ENCODE peak calls at places on chromosome 14, in seven cellular contexts. G is fibroblast of mammary gland; S is NCI-H146; F is amniotic stem cell; Z is AML-193; M is stimulated activated CD4-positive, alpha-beta T cell treated with anti-CD3 and anti-CD28 coated beads, Interleukin-12 subunit alpha, Interleukin-12 subunit beta, amount 100 ng/mL, for 24 hours; B is CD8-positive, alpha-beta memory T cell. N is an unnamed sample.
A peak's percentile ranks its signal among the peaks of the same experiment; 100 is the strongest.

GRCh38 chr14:23299186-23299521 is 3.5 kb downstream of the PPP1R3E start:
- DNase-seq in B (no peak), Z (no peak), G (no peak), F (no peak), S (no peak), M (no peak), N (no peak)

GRCh38 chr14:32382704-32383103 is 53.6 kb downstream of the AKAP6 start:
- DNase-seq in G (peak; percentile 41), F (no peak), Z (no peak), S (no peak), B (no peak), M (no peak), N (no peak)

GRCh38 chr14:98189521-98189920 is 1082.5 kb downstream of the BCL11B start:
- DNase-seq in G (no peak), Z (no peak), M (no peak), S (no peak), B (peak; percentile 85), F (no peak), N (peak; percentile 58)

GRCh38 chr14:90140298-90140955 is 78.6 kb downstream of the KCNK13 start:
- DNase-seq in S (peak; percentile 39), G (peak; percentile 3), Z (no peak), B (no peak), F (no peak), M (no peak), N (no peak)

GRCh38 chr14:37988472-37988871 is 219.2 kb upstream of the SSTR1 start:
- DNase-seq in F (no peak), G (peak; percentile 16), Z (no peak), B (no peak), S (no peak), M (no peak), N (no peak)

GRCh38 chr14:91753501-91754128 is 21.7 kb upstream of the CATSPERB start:
- DNase-seq in F (no peak), M (no peak), G (peak; percentile 55), B (no peak), Z (no peak), S (no peak), N (no peak)

GRCh38 chr14:61527325-61528100 is 167.8 kb upstream of the HIF1A start:
- DNase-seq in B (no peak), G (peak; percentile 86), Z (no peak), S (no peak), F (no peak), M (no peak), N (no peak)

GRCh38 chr14:49408187-49408963 is 177.8 kb downstream of the RPS29 start:
- DNase-seq in S (no peak), M (no peak), Z (no peak), G (peak; percentile 39), B (no peak), F (no peak), N (no peak)

GRCh38 chr14:50038398-50039119 is 77.8 kb downstream of the VCPKMT start:
- DNase-seq in F (peak; percentile 90), B (no peak), Z (peak; percentile 88), M (peak; percentile 65), S (no peak), G (peak; percentile 100), N (no peak)

GRCh38 chr14:54114941-54115340 is 158.3 kb upstream of the BMP4 start:
- DNase-seq in B (no peak), S (no peak), F (no peak), G (no peak), Z (no peak), M (no peak), N (no peak)

GRCh38 chr14:90581745-90582144 is 184.9 kb downstream of the CALM1 start:
- DNase-seq in F (no peak), G (no peak), S (no peak), Z (no peak), B (no peak), M (no peak), N (no peak)

GRCh38 chr14:63624203-63624602 is 17.5 kb downstream of the WDR89 start:
- DNase-seq in B (no peak), G (no peak), F (no peak), S (no peak), Z (no peak), M (no peak), N (no peak)

GRCh38 chr14:34699873-34700621 is 14.3 kb downstream of the CFL2 start:
- DNase-seq in M (no peak), F (peak; percentile 56), G (peak; percentile 97), B (no peak), S (peak; percentile 10), Z (no peak), N (no peak)

GRCh38 chr14:77007975-77008421 is 20.5 kb downstream of the IRF2BPL start:
- DNase-seq in Z (no peak), S (no peak), B (no peak), F (no peak), G (no peak), M (no peak), N (no peak)

GRCh38 chr14:61369097-61369496 is 47.7 kb downstream of the PRKCH start:
- DNase-seq in G (no peak), F (no peak), Z (no peak), B (no peak), S (no peak), M (no peak), N (no peak)

GRCh38 chr14:79051009-79051710 is 881.0 kb downstream of the NRXN3 start:
- DNase-seq in B (no peak), S (no peak), Z (no peak), F (no peak), G (no peak), M (no peak), N (no peak)

GRCh38 chr14:103123634-103124500 is 606 bp downstream of the TNFAIP2 start:
- DNase-seq in Z (peak; percentile 7), G (peak; percentile 35), B (no peak), F (no peak), M (no peak), S (no peak), N (no peak)

GRCh38 chr14:61460853-61461611 is 139.7 kb downstream of the PRKCH start:
- DNase-seq in S (peak; percentile 17), G (peak; percentile 52), B (peak; percentile 60), F (no peak), M (no peak), Z (no peak), N (no peak)

GRCh38 chr14:67620217-67620789 is 583 bp downstream of the ARG2 start:
- DNase-seq in B (no peak), S (peak; percentile 38), F (no peak), M (no peak), Z (no peak), G (no peak), N (no peak)

GRCh38 chr14:32400480-32400879 is 71.4 kb downstream of the AKAP6 start:
- DNase-seq in F (no peak), S (no peak), B (no peak), Z (no peak), G (peak; percentile 63), M (no peak), N (no peak)

GRCh38 chr14:99708449-99708848 is 24.4 kb downstream of the CYP46A1 start:
- DNase-seq in M (no peak), Z (no peak), S (no peak), B (no peak), F (no peak), G (no peak), N (no peak)

GRCh38 chr14:27553820-27554219 is 956.0 kb upstream of the NOVA1 start:
- DNase-seq in B (no peak), Z (no peak), F (no peak), M (no peak), G (peak; percentile 26), S (no peak), N (no peak)

GRCh38 chr14:65927871-65928270 is 515.3 kb downstream of the FUT8 start:
- DNase-seq in F (no peak), M (peak; percentile 69), S (peak; percentile 88), B (peak; percentile 67), G (no peak), Z (no peak), N (peak; percentile 79)

GRCh38 chr14:92481811-92482559 is 31.6 kb upstream of the RIN3 start:
- DNase-seq in F (no peak), M (no peak), Z (no peak), G (no peak), B (no peak), S (no peak), N (no peak)

GRCh38 chr14:104770851-104771272 is 17.9 kb downstream of the SIVA1 start:
- DNase-seq in Z (no peak), M (no peak), G (no peak), B (no peak), S (no peak), F (no peak), N (no peak)

GRCh38 chr14:51444381-51445000 is 204.4 kb downstream of the TMX1 start:
- DNase-seq in S (no peak), G (no peak), Z (no peak), B (no peak), M (no peak), F (no peak), N (no peak)

GRCh38 chr14:103393687-103394626 is 8.7 kb downstream of the MARK3 start:
- DNase-seq in F (no peak), S (no peak), M (no peak), G (peak; percentile 65), B (peak; percentile 23), Z (peak; percentile 15), N (no peak)

GRCh38 chr14:104262515-104263514 is 124.4 kb downstream of the KIF26A start:
- DNase-seq in M (no peak), F (no peak), S (no peak), G (no peak), Z (no peak), B (no peak), N (no peak)